ENCODE peak calls at places on chromosomes 7 and 10, in ten cellular contexts. One of them, this sample, is unnamed.

GRCh38 chr10:109898666-109899577 is 24.4 kb downstream of the XPNPEP1 start:
- DNase-seq in heart right ventricle: no peak
- DNase-seq in ovary: no peak
- DNase-seq in GM23338: no peak
- DNase-seq in OCI-LY7: no peak
- DNase-seq in pancreas: no peak
- DNase-seq in effector memory CD4-positive, alpha-beta T cell: no peak
- DNase-seq in H9: no peak
- DNase-seq in left ventricle myocardium inferior: peak; percentile 44
- DNase-seq in CD4-positive, alpha-beta memory T cell: no peak
- DNase-seq in this sample: no peak

GRCh38 chr10:49441488-49442476 is 45.9 kb upstream of the DRGX start:
- DNase-seq in effector memory CD4-positive, alpha-beta T cell: no peak
- DNase-seq in heart right ventricle: no peak
- DNase-seq in H9: no peak
- DNase-seq in left ventricle myocardium inferior: no peak
- DNase-seq in pancreas: no peak
- DNase-seq in GM23338: peak; percentile 47
- DNase-seq in OCI-LY7: no peak
- DNase-seq in ovary: no peak
- DNase-seq in CD4-positive, alpha-beta memory T cell: no peak
- DNase-seq in this sample: no peak

GRCh38 chr7:112306903-112307302 is 100.4 kb downstream of the ZNF277 start:
- DNase-seq in effector memory CD4-positive, alpha-beta T cell: no peak
- DNase-seq in CD4-positive, alpha-beta memory T cell: no peak
- DNase-seq in pancreas: no peak
- DNase-seq in ovary: no peak
- DNase-seq in OCI-LY7: no peak
- DNase-seq in left ventricle myocardium inferior: no peak
- DNase-seq in GM23338: no peak
- DNase-seq in heart right ventricle: no peak
- DNase-seq in H9: no peak
- DNase-seq in this sample: no peak

GRCh38 chr7:24477807-24478655 is 95.2 kb upstream of the PALS2 start:
- DNase-seq in H9: peak; percentile 67
- DNase-seq in CD4-positive, alpha-beta memory T cell: no peak
- DNase-seq in heart right ventricle: no peak
- DNase-seq in OCI-LY7: no peak
- DNase-seq in ovary: peak; percentile 43
- DNase-seq in GM23338: peak; percentile 85
- DNase-seq in pancreas: no peak
- DNase-seq in left ventricle myocardium inferior: no peak
- DNase-seq in effector memory CD4-positive, alpha-beta T cell: no peak
- DNase-seq in this sample: no peak

GRCh38 chr7:12090757-12091134 is 120.3 kb upstream of the TMEM106B start:
- DNase-seq in heart right ventricle: no peak
- DNase-seq in H9: no peak
- DNase-seq in effector memory CD4-positive, alpha-beta T cell: no peak
- DNase-seq in ovary: no peak
- DNase-seq in left ventricle myocardium inferior: no peak
- DNase-seq in OCI-LY7: no peak
- DNase-seq in CD4-positive, alpha-beta memory T cell: no peak
- DNase-seq in pancreas: no peak
- DNase-seq in GM23338: no peak
- DNase-seq in this sample: no peak

GRCh38 chr10:7192831-7193348 is 217.9 kb downstream of the SFMBT2 start:
- DNase-seq in pancreas: no peak
- DNase-seq in left ventricle myocardium inferior: no peak
- DNase-seq in H9: no peak
- DNase-seq in OCI-LY7: no peak
- DNase-seq in CD4-positive, alpha-beta memory T cell: peak; percentile 63
- DNase-seq in heart right ventricle: no peak
- DNase-seq in ovary: no peak
- DNase-seq in GM23338: no peak
- DNase-seq in effector memory CD4-positive, alpha-beta T cell: peak; percentile 43
- DNase-seq in this sample: no peak

GRCh38 chr10:70007116-70007820 is 45.4 kb upstream of the MACROH2A2 start:
- DNase-seq in effector memory CD4-positive, alpha-beta T cell: no peak
- DNase-seq in ovary: no peak
- DNase-seq in GM23338: no peak
- DNase-seq in OCI-LY7: no peak
- DNase-seq in heart right ventricle: no peak
- DNase-seq in pancreas: no peak
- DNase-seq in H9: no peak
- DNase-seq in CD4-positive, alpha-beta memory T cell: no peak
- DNase-seq in left ventricle myocardium inferior: no peak
- DNase-seq in this sample: no peak

GRCh38 chr7:107966701-107967100 is 36.3 kb downstream of the LAMB1 start:
- DNase-seq in CD4-positive, alpha-beta memory T cell: no peak
- DNase-seq in heart right ventricle: no peak
- DNase-seq in effector memory CD4-positive, alpha-beta T cell: no peak
- DNase-seq in pancreas: no peak
- DNase-seq in H9: peak; percentile 61
- DNase-seq in OCI-LY7: no peak
- DNase-seq in GM23338: peak; percentile 48
- DNase-seq in ovary: no peak
- DNase-seq in left ventricle myocardium inferior: peak; percentile 41
- DNase-seq in this sample: peak; percentile 63

GRCh38 chr10:34098817-34099567 is 716.1 kb downstream of the PARD3 start:
- DNase-seq in OCI-LY7: no peak
- DNase-seq in heart right ventricle: no peak
- DNase-seq in CD4-positive, alpha-beta memory T cell: no peak
- DNase-seq in H9: no peak
- DNase-seq in ovary: no peak
- DNase-seq in pancreas: no peak
- DNase-seq in effector memory CD4-positive, alpha-beta T cell: no peak
- DNase-seq in left ventricle myocardium inferior: no peak
- DNase-seq in GM23338: no peak
- DNase-seq in this sample: no peak

GRCh38 chr7:22985436-22985835 is 28.5 kb downstream of the HYCC1 start:
- DNase-seq in pancreas: no peak
- DNase-seq in CD4-positive, alpha-beta memory T cell: no peak
- DNase-seq in GM23338: no peak
- DNase-seq in ovary: no peak
- DNase-seq in H9: no peak
- DNase-seq in heart right ventricle: no peak
- DNase-seq in effector memory CD4-positive, alpha-beta T cell: no peak
- DNase-seq in OCI-LY7: no peak
- DNase-seq in left ventricle myocardium inferior: no peak
- DNase-seq in this sample: no peak

GRCh38 chr7:22992874-22993840 is 20.8 kb downstream of the HYCC1 start:
- DNase-seq in left ventricle myocardium inferior: no peak
- DNase-seq in CD4-positive, alpha-beta memory T cell: no peak
- DNase-seq in pancreas: no peak
- DNase-seq in heart right ventricle: no peak
- DNase-seq in H9: no peak
- DNase-seq in effector memory CD4-positive, alpha-beta T cell: no peak
- DNase-seq in OCI-LY7: peak; percentile 54
- DNase-seq in ovary: no peak
- DNase-seq in GM23338: no peak
- DNase-seq in this sample: no peak

GRCh38 chr7:22990588-22990949 is 23.4 kb downstream of the HYCC1 start:
- DNase-seq in OCI-LY7: no peak
- DNase-seq in effector memory CD4-positive, alpha-beta T cell: no peak
- DNase-seq in pancreas: no peak
- DNase-seq in ovary: no peak
- DNase-seq in heart right ventricle: no peak
- DNase-seq in CD4-positive, alpha-beta memory T cell: no peak
- DNase-seq in H9: no peak
- DNase-seq in GM23338: no peak
- DNase-seq in left ventricle myocardium inferior: no peak
- DNase-seq in this sample: no peak

GRCh38 chr7:22995011-22995410 is 18.9 kb downstream of the HYCC1 start:
- DNase-seq in pancreas: no peak
- DNase-seq in CD4-positive, alpha-beta memory T cell: no peak
- DNase-seq in effector memory CD4-positive, alpha-beta T cell: no peak
- DNase-seq in OCI-LY7: no peak
- DNase-seq in GM23338: no peak
- DNase-seq in left ventricle myocardium inferior: no peak
- DNase-seq in H9: no peak
- DNase-seq in heart right ventricle: no peak
- DNase-seq in ovary: no peak
- DNase-seq in this sample: no peak

DNA sequence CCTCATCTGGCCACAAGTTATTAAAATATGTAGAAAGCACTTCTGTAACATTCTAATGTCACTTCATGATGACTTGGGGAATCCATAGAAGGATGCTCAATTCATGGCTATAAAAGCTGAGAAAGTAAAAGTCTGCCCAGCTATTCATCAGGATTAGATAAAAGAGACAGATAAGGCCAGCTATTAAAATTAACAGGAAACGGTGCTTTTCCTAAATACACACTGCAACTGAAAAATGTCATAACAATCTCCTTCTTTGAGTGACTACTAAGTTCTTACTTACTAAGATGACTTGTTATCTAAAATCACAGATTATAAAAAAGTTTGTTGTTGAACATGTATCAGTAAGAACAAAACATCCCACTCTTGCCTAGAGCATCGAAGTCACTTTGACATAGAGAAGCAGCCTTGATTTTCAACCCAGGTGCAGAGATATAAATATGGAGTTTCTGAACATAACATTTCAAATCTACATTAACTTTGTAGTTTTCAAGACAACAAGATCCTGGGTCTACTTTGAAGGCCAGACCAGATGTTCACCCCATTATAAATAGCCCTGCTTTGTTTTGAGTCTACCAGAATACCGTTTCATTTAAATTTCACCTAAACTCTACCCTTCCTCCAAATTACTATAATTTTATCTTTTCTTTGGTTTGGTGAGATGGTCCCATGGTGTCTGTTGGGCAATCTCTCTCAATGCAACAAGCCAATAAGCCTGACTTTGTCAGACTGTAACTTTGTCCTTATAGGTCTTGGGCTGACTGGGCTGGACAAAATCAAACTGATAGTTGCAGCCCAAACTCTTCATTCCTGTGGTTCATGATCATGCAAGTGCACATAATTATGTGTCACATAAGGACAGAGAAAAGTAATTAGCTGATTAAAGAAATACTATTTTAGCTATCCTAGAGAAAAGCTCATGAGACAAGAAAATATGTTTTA is 24.0 kb downstream of the HYCC1 start:
- DNase-seq in left ventricle myocardium inferior: no peak
- DNase-seq in GM23338: no peak
- DNase-seq in CD4-positive, alpha-beta memory T cell: no peak
- DNase-seq in effector memory CD4-positive, alpha-beta T cell: no peak
- DNase-seq in pancreas: no peak
- DNase-seq in H9: no peak
- DNase-seq in heart right ventricle: no peak
- DNase-seq in ovary: no peak
- DNase-seq in OCI-LY7: peak; percentile 87
- DNase-seq in this sample: no peak
- H3K27ac ChIP-seq in left ventricle myocardium inferior: no peak overlapping the region
- H3K27ac ChIP-seq in GM23338: peak overlapping the region; percentile 91
- H3K27ac ChIP-seq in CD4-positive, alpha-beta memory T cell: no peak overlapping the region
- H3K27ac ChIP-seq in effector memory CD4-positive, alpha-beta T cell: no peak overlapping the region
- H3K27ac ChIP-seq in pancreas: no peak overlapping the region
- H3K27ac ChIP-seq in H9: peak overlapping the region; percentile 84
- H3K27ac ChIP-seq in heart right ventricle: no peak overlapping the region
- H3K27ac ChIP-seq in ovary: no peak overlapping the region
- H3K27ac ChIP-seq in OCI-LY7: peak overlapping the region; percentile 94
- H3K27ac ChIP-seq in this sample: no peak overlapping the region

GRCh38 chr7:151012031-151012692 is 12.1 kb downstream of the ATG9B start:
- DNase-seq in GM23338: no peak
- DNase-seq in OCI-LY7: no peak
- DNase-seq in left ventricle myocardium inferior: no peak
- DNase-seq in CD4-positive, alpha-beta memory T cell: no peak
- DNase-seq in pancreas: no peak
- DNase-seq in heart right ventricle: no peak
- DNase-seq in H9: no peak
- DNase-seq in effector memory CD4-positive, alpha-beta T cell: no peak
- DNase-seq in ovary: no peak
- DNase-seq in this sample: no peak
- H3K4me1 ChIP-seq in GM23338: peaks cover 27% of the 10 kb centered on the region
- H3K4me1 ChIP-seq in OCI-LY7: peaks cover 7% of the 10 kb centered on the region
- H3K4me1 ChIP-seq in left ventricle myocardium inferior: peaks cover 77% of the 10 kb centered on the region
- H3K4me1 ChIP-seq in CD4-positive, alpha-beta memory T cell: peaks cover 99% of the 10 kb centered on the region
- H3K4me1 ChIP-seq in pancreas: no peaks in the 10 kb centered on the region
- H3K4me1 ChIP-seq in heart right ventricle: peaks cover 15% of the 10 kb centered on the region
- H3K4me1 ChIP-seq in H9: peaks cover 4% of the 10 kb centered on the region
- H3K4me1 ChIP-seq in effector memory CD4-positive, alpha-beta T cell: peaks cover 86% of the 10 kb centered on the region
- H3K4me1 ChIP-seq in ovary: peaks cover 5% of the 10 kb centered on the region
- H3K4me1 ChIP-seq in this sample: no peaks in the 10 kb centered on the region

GRCh38 chr10:43384252-43385221 is 13.1 kb downstream of the FXYD4 start:
- DNase-seq in effector memory CD4-positive, alpha-beta T cell: no peak
- DNase-seq in CD4-positive, alpha-beta memory T cell: no peak
- DNase-seq in heart right ventricle: no peak
- DNase-seq in H9: no peak
- DNase-seq in GM23338: no peak
- DNase-seq in left ventricle myocardium inferior: peak; percentile 11
- DNase-seq in ovary: no peak
- DNase-seq in OCI-LY7: no peak
- DNase-seq in pancreas: no peak
- DNase-seq in this sample: no peak
- H3K27ac ChIP-seq in effector memory CD4-positive, alpha-beta T cell: no peak overlapping the region
- H3K27ac ChIP-seq in CD4-positive, alpha-beta memory T cell: no peak overlapping the region
- H3K27ac ChIP-seq in heart right ventricle: no peak overlapping the region
- H3K27ac ChIP-seq in H9: no peak overlapping the region
- H3K27ac ChIP-seq in GM23338: no peak overlapping the region
- H3K27ac ChIP-seq in left ventricle myocardium inferior: no peak overlapping the region
- H3K27ac ChIP-seq in ovary: no peak overlapping the region
- H3K27ac ChIP-seq in OCI-LY7: no peak overlapping the region
- H3K27ac ChIP-seq in pancreas: no peak overlapping the region
- H3K27ac ChIP-seq in this sample: no peak overlapping the region

GRCh38 chr7:22814261-22815208 is 8.1 kb downstream of the TOMM7 start:
- DNase-seq in CD4-positive, alpha-beta memory T cell: no peak
- DNase-seq in effector memory CD4-positive, alpha-beta T cell: no peak
- DNase-seq in GM23338: no peak
- DNase-seq in H9: no peak
- DNase-seq in ovary: no peak
- DNase-seq in left ventricle myocardium inferior: no peak
- DNase-seq in OCI-LY7: no peak
- DNase-seq in pancreas: no peak
- DNase-seq in heart right ventricle: no peak
- DNase-seq in this sample: no peak

GRCh38 chr7:22812350-22812749 is 10.3 kb downstream of the TOMM7 start:
- DNase-seq in GM23338: no peak
- DNase-seq in CD4-positive, alpha-beta memory T cell: no peak
- DNase-seq in OCI-LY7: no peak
- DNase-seq in left ventricle myocardium inferior: no peak
- DNase-seq in effector memory CD4-positive, alpha-beta T cell: no peak
- DNase-seq in ovary: no peak
- DNase-seq in H9: no peak
- DNase-seq in heart right ventricle: no peak
- DNase-seq in pancreas: no peak
- DNase-seq in this sample: no peak

GRCh38 chr7:22809902-22810642 is 12.6 kb downstream of the TOMM7 start:
- DNase-seq in GM23338: no peak
- DNase-seq in pancreas: no peak
- DNase-seq in left ventricle myocardium inferior: no peak
- DNase-seq in OCI-LY7: no peak
- DNase-seq in H9: no peak
- DNase-seq in heart right ventricle: no peak
- DNase-seq in effector memory CD4-positive, alpha-beta T cell: no peak
- DNase-seq in ovary: no peak
- DNase-seq in CD4-positive, alpha-beta memory T cell: no peak
- DNase-seq in this sample: no peak

GRCh38 chr7:22810843-22811242 is 11.8 kb downstream of the TOMM7 start:
- DNase-seq in ovary: no peak
- DNase-seq in heart right ventricle: no peak
- DNase-seq in pancreas: no peak
- DNase-seq in left ventricle myocardium inferior: no peak
- DNase-seq in effector memory CD4-positive, alpha-beta T cell: no peak
- DNase-seq in H9: peak; percentile 56
- DNase-seq in GM23338: peak; percentile 68
- DNase-seq in OCI-LY7: no peak
- DNase-seq in CD4-positive, alpha-beta memory T cell: no peak
- DNase-seq in this sample: no peak

GRCh38 chr7:22811746-22812280 is 10.8 kb downstream of the TOMM7 start:
- DNase-seq in effector memory CD4-positive, alpha-beta T cell: no peak
- DNase-seq in left ventricle myocardium inferior: no peak
- DNase-seq in GM23338: peak; percentile 70
- DNase-seq in heart right ventricle: no peak
- DNase-seq in CD4-positive, alpha-beta memory T cell: no peak
- DNase-seq in ovary: no peak
- DNase-seq in H9: no peak
- DNase-seq in pancreas: no peak
- DNase-seq in OCI-LY7: no peak
- DNase-seq in this sample: no peak
- H3K4me1 ChIP-seq in effector memory CD4-positive, alpha-beta T cell: no peaks in the 10 kb centered on the region
- H3K4me1 ChIP-seq in left ventricle myocardium inferior: peaks cover 43% of the 10 kb centered on the region
- H3K4me1 ChIP-seq in GM23338: peaks cover 54% of the 10 kb centered on the region
- H3K4me1 ChIP-seq in heart right ventricle: peaks cover 7% of the 10 kb centered on the region
- H3K4me1 ChIP-seq in CD4-positive, alpha-beta memory T cell: no peaks in the 10 kb centered on the region
- H3K4me1 ChIP-seq in ovary: no peaks in the 10 kb centered on the region
- H3K4me1 ChIP-seq in H9: peaks cover 31% of the 10 kb centered on the region
- H3K4me1 ChIP-seq in pancreas: peaks cover 10% of the 10 kb centered on the region
- H3K4me1 ChIP-seq in OCI-LY7: no peaks in the 10 kb centered on the region
- H3K4me1 ChIP-seq in this sample: peaks cover 6% of the 10 kb centered on the region

This sample was measured in foreskin keratinocyte.